ENCODE peak calls at places on chromosomes 12 and 14, in five cellular contexts. One of them, this sample, is unnamed.

GRCh38 chr14:67934087-67934486 is 114.5 kb downstream of the RAD51B start:
- DNase-seq in stomach: no peak
- DNase-seq in nucleus accumbens: no peak
- DNase-seq in germinal center: peak; percentile 59
- DNase-seq in CD4-positive, alpha-beta T cell: no peak
- DNase-seq in this sample: peak; percentile 42

GRCh38 chr14:50839048-50839447 is 8.1 kb upstream of the NIN start:
- DNase-seq in stomach: no peak
- DNase-seq in nucleus accumbens: no peak
- DNase-seq in germinal center: no peak
- DNase-seq in CD4-positive, alpha-beta T cell: no peak
- DNase-seq in this sample: no peak

GRCh38 chr14:69996197-69996596 is 117.0 kb downstream of the SMOC1 start:
- DNase-seq in stomach: no peak
- DNase-seq in nucleus accumbens: no peak
- DNase-seq in germinal center: no peak
- DNase-seq in CD4-positive, alpha-beta T cell: no peak
- DNase-seq in this sample: no peak

GRCh38 chr12:50201987-50202521 is 34.9 kb upstream of the CERS5 start:
- DNase-seq in stomach: no peak
- DNase-seq in nucleus accumbens: no peak
- DNase-seq in germinal center: no peak
- DNase-seq in CD4-positive, alpha-beta T cell: no peak
- DNase-seq in this sample: no peak

GRCh38 chr14:76644875-76645518 is 116.3 kb upstream of the VASH1 start:
- DNase-seq in stomach: no peak
- DNase-seq in nucleus accumbens: peak; percentile 3
- DNase-seq in germinal center: peak; percentile 8
- DNase-seq in CD4-positive, alpha-beta T cell: no peak
- DNase-seq in this sample: peak; percentile 54

GRCh38 chr14:51138353-51139103 is 43.6 kb upstream of the TRIM9 start:
- DNase-seq in stomach: no peak
- DNase-seq in nucleus accumbens: no peak
- DNase-seq in germinal center: no peak
- DNase-seq in CD4-positive, alpha-beta T cell: no peak
- DNase-seq in this sample: no peak

GRCh38 chr12:64627781-64628180 is 17.5 kb downstream of the RASSF3 start:
- DNase-seq in stomach: no peak
- DNase-seq in nucleus accumbens: no peak
- DNase-seq in germinal center: no peak
- DNase-seq in CD4-positive, alpha-beta T cell: no peak
- DNase-seq in this sample: no peak

GRCh38 chr14:74907744-74908143 is 15.3 kb downstream of the RPS6KL1 start:
- DNase-seq in stomach: no peak
- DNase-seq in nucleus accumbens: no peak
- DNase-seq in germinal center: no peak
- DNase-seq in CD4-positive, alpha-beta T cell: no peak
- DNase-seq in this sample: no peak

GRCh38 chr12:4763549-4763948 is 43.3 kb downstream of the GALNT8 start:
- DNase-seq in stomach: no peak
- DNase-seq in nucleus accumbens: no peak
- DNase-seq in germinal center: no peak
- DNase-seq in CD4-positive, alpha-beta T cell: no peak
- DNase-seq in this sample: no peak

GRCh38 chr14:94653321-94653720 is 41.1 kb downstream of the SERPINA3 start:
- DNase-seq in stomach: no peak
- DNase-seq in nucleus accumbens: no peak
- DNase-seq in germinal center: no peak
- DNase-seq in CD4-positive, alpha-beta T cell: no peak
- DNase-seq in this sample: no peak

GRCh38 chr12:28601659-28602058 is 411.4 kb downstream of the CCDC91 start:
- DNase-seq in stomach: no peak
- DNase-seq in nucleus accumbens: no peak
- DNase-seq in germinal center: no peak
- DNase-seq in CD4-positive, alpha-beta T cell: no peak
- DNase-seq in this sample: no peak

GRCh38 chr12:56932867-56933266 is 1.3 kb downstream of the SDR9C7 start:
- DNase-seq in stomach: no peak
- DNase-seq in nucleus accumbens: no peak
- DNase-seq in germinal center: no peak
- DNase-seq in CD4-positive, alpha-beta T cell: no peak
- DNase-seq in this sample: no peak

GRCh38 chr14:77761205-77761931 is 412 bp upstream of the SNW1 start:
- DNase-seq in stomach: no peak
- DNase-seq in nucleus accumbens: no peak
- DNase-seq in germinal center: peak; percentile 6
- DNase-seq in CD4-positive, alpha-beta T cell: no peak
- DNase-seq in this sample: no peak

GRCh38 chr14:71355324-71356201 is 448.3 kb downstream of the PCNX1 start:
- DNase-seq in stomach: peak; percentile 53
- DNase-seq in nucleus accumbens: no peak
- DNase-seq in germinal center: peak; percentile 77
- DNase-seq in CD4-positive, alpha-beta T cell: no peak
- DNase-seq in this sample: peak; percentile 37

GRCh38 chr14:102795060-102795925 is 18.0 kb downstream of the TRAF3 start:
- DNase-seq in stomach: peak; percentile 66
- DNase-seq in nucleus accumbens: no peak
- DNase-seq in germinal center: peak; percentile 47
- DNase-seq in CD4-positive, alpha-beta T cell: no peak
- DNase-seq in this sample: peak; percentile 48

GRCh38 chr12:29505078-29505477 is 7.6 kb upstream of the OVCH1 start:
- DNase-seq in stomach: no peak
- DNase-seq in nucleus accumbens: no peak
- DNase-seq in germinal center: no peak
- DNase-seq in CD4-positive, alpha-beta T cell: no peak
- DNase-seq in this sample: no peak

GRCh38 chr12:25843976-25844375 is 114.5 kb upstream of the RASSF8 start:
- DNase-seq in stomach: no peak
- DNase-seq in nucleus accumbens: no peak
- DNase-seq in germinal center: no peak
- DNase-seq in CD4-positive, alpha-beta T cell: no peak
- DNase-seq in this sample: no peak

GRCh38 chr12:132004946-132005345 is 55.2 kb downstream of the EP400 start:
- DNase-seq in stomach: no peak
- DNase-seq in nucleus accumbens: no peak
- DNase-seq in germinal center: no peak
- DNase-seq in CD4-positive, alpha-beta T cell: no peak
- DNase-seq in this sample: no peak

GRCh38 chr12:32027684-32028355 is 68.6 kb downstream of the RESF1 start:
- DNase-seq in stomach: no peak
- DNase-seq in nucleus accumbens: no peak
- DNase-seq in germinal center: peak; percentile 16
- DNase-seq in CD4-positive, alpha-beta T cell: no peak
- DNase-seq in this sample: no peak

GRCh38 chr14:70350078-70350477 is 9.4 kb downstream of the COX16 start:
- DNase-seq in stomach: no peak
- DNase-seq in nucleus accumbens: no peak
- DNase-seq in germinal center: no peak
- DNase-seq in CD4-positive, alpha-beta T cell: no peak
- DNase-seq in this sample: no peak

GRCh38 chr12:6452908-6453630 is 1.2 kb downstream of the TAPBPL start:
- DNase-seq in stomach: peak; percentile 52
- DNase-seq in nucleus accumbens: no peak
- DNase-seq in germinal center: no peak
- DNase-seq in CD4-positive, alpha-beta T cell: no peak
- DNase-seq in this sample: no peak

GRCh38 chr12:56635539-56636117 is 5.5 kb upstream of the BAZ2A start:
- DNase-seq in stomach: no peak
- DNase-seq in nucleus accumbens: no peak
- DNase-seq in germinal center: peak; percentile 36
- DNase-seq in CD4-positive, alpha-beta T cell: no peak
- DNase-seq in this sample: peak; percentile 32

GRCh38 chr12:131793623-131794022 is 34.6 kb upstream of the MMP17 start:
- DNase-seq in stomach: no peak
- DNase-seq in nucleus accumbens: no peak
- DNase-seq in germinal center: no peak
- DNase-seq in CD4-positive, alpha-beta T cell: no peak
- DNase-seq in this sample: no peak

GRCh38 chr12:28192145-28192544 is 1.9 kb downstream of the CCDC91 start:
- DNase-seq in stomach: no peak
- DNase-seq in nucleus accumbens: no peak
- DNase-seq in germinal center: no peak
- DNase-seq in CD4-positive, alpha-beta T cell: no peak
- DNase-seq in this sample: no peak

GRCh38 chr14:51455041-51455835 is 196.5 kb upstream of the FRMD6 start:
- DNase-seq in stomach: no peak
- DNase-seq in nucleus accumbens: no peak
- DNase-seq in germinal center: no peak
- DNase-seq in CD4-positive, alpha-beta T cell: no peak
- DNase-seq in this sample: no peak

GRCh38 chr12:15001733-15002471 is 29.1 kb downstream of the PDE6H start:
- DNase-seq in stomach: peak; percentile 34
- DNase-seq in nucleus accumbens: no peak
- DNase-seq in germinal center: no peak
- DNase-seq in CD4-positive, alpha-beta T cell: no peak
- DNase-seq in this sample: no peak